ENCODE peak calls at places on chromosomes 1 and 21, in six cellular contexts. H, T, Q, N, B and Y are unnamed samples.
A peak's percentile ranks its signal among the peaks of the same experiment; 100 is the strongest.

GRCh38 chr1:52237430-52237829 is 95.5 kb downstream of the ZFYVE9 start:
- DNase-seq in H (no peak), T (no peak), Q (no peak), N (no peak), B (no peak), Y (no peak)

GRCh38 chr1:107626075-107626796 is 338.7 kb downstream of the VAV3 start:
- DNase-seq in H (no peak), T (no peak), Q (no peak), N (no peak), B (no peak), Y (no peak)

GRCh38 chr1:113945329-113945728 is 16.2 kb downstream of the HIPK1 start:
- DNase-seq in H (no peak), T (no peak), Q (no peak), N (no peak), B (no peak), Y (no peak)

GRCh38 chr1:171226757-171227370 is 21.4 kb upstream of the FMO1 start:
- DNase-seq in H (no peak), T (peak; percentile 30), Q (no peak), N (no peak), B (no peak), Y (peak; percentile 49)

GRCh38 chr1:8482844-8483436 is 165.0 kb downstream of the SLC45A1 start:
- DNase-seq in H (no peak), T (no peak), Q (no peak), N (no peak), B (no peak), Y (no peak)

GRCh38 chr1:66248746-66249145 is 285.2 kb upstream of the SGIP1 start:
- DNase-seq in H (no peak), T (no peak), Q (no peak), N (no peak), B (no peak), Y (no peak)

GRCh38 chr1:235503333-235504121 is 725 bp downstream of the B3GALNT2 start:
- DNase-seq in H (no peak), T (peak; percentile 82), Q (peak; percentile 44), N (peak; percentile 57), B (peak; percentile 76), Y (peak; percentile 71)

GRCh38 chr21:32413697-32414578 is 1.4 kb downstream of the EVA1C start:
- DNase-seq in H (no peak), T (no peak), Q (no peak), N (no peak), B (no peak), Y (no peak)

GRCh38 chr1:229105109-229105508 is 165.8 kb upstream of the RAB4A start:
- DNase-seq in H (no peak), T (no peak), Q (no peak), N (no peak), B (no peak), Y (peak; percentile 66)

GRCh38 chr1:20732071-20732587 is 374 bp downstream of the SH2D5 start:
- DNase-seq in H (no peak), T (peak; percentile 84), Q (peak; percentile 64), N (peak; percentile 52), B (no peak), Y (no peak)

GRCh38 chr1:203672354-203672753 is 45.7 kb downstream of the ATP2B4 start:
- DNase-seq in H (no peak), T (peak; percentile 91), Q (no peak), N (no peak), B (peak; percentile 71), Y (peak; percentile 75)

GRCh38 chr1:68495968-68496679 is 758 bp downstream of the DEPDC1 start:
- DNase-seq in H (no peak), T (no peak), Q (no peak), N (no peak), B (no peak), Y (no peak)

GRCh38 chr1:198677027-198677426 is 38.2 kb downstream of the PTPRC start:
- DNase-seq in H (no peak), T (no peak), Q (no peak), N (no peak), B (no peak), Y (no peak)

GRCh38 chr1:109371271-109371739 is 26.4 kb downstream of the SORT1 start:
- DNase-seq in H (no peak), T (no peak), Q (no peak), N (no peak), B (no peak), Y (no peak)

GRCh38 chr1:32208891-32209309 is at the start of gene DCDC2B:
- DNase-seq in H (peak; percentile 83), T (peak; percentile 37), Q (no peak), N (no peak), B (peak; percentile 60), Y (no peak)

GRCh38 chr1:155305881-155306391 is 2.7 kb upstream of the FDPS start:
- DNase-seq in H (no peak), T (no peak), Q (no peak), N (no peak), B (no peak), Y (no peak)

DNA sequence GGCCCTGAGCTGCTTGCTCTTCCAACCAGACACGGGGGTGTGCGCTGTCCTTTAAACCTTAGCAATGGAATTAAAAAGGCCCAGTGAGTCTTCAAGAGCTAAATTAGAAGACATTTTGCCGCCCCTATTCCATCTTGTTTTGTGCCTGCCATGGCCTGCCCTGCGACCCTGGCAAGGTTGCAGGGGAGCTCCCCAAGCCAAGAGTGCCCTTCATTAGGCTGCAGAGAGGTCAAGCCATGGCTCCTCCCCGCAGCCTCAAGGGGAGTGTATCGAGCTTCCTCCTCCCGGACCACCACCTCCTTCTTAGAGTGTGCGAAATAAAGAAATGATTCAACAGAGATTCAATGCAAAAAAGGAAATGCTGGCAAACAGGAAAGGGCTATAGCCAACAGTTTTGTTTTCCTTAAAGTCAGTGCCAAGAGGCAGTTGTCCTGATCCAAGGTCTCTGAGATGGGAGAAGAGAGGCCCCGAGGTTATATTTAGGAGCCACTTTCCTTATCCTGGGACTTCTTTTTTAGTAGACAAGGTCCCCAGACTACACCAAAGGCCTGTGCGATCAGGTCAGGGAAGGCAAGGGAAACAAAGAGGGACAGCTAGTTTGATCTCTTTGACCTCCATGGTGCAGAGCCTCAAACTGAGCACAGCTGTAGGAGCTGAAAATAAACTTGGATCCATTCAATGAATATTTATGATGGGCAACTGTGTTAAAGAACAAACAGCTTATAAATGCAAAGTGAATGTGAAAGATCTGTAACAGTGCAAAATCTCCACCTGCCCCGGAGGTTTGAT is 256.4 kb downstream of the DYRK1A start:
- DNase-seq in H (no peak), T (peak; percentile 39), Q (no peak), N (no peak), B (no peak), Y (no peak)
- H3K9me3 ChIP-seq in H (no peaks in the 10 kb centered on the region), T (no peaks in the 10 kb centered on the region), Q (no peaks in the 10 kb centered on the region), N (no peaks in the 10 kb centered on the region), B (no peaks in the 10 kb centered on the region), Y (no peaks in the 10 kb centered on the region)

GRCh38 chr1:246513619-246514343 is 6.7 kb upstream of the SMYD3 start:
- DNase-seq in H (no peak), T (no peak), Q (no peak), N (no peak), B (no peak), Y (no peak)
- H3K9me3 ChIP-seq in H (peaks cover 33% of the 10 kb centered on the region), T (no peaks in the 10 kb centered on the region), Q (peaks cover 28% of the 10 kb centered on the region), N (peaks cover 21% of the 10 kb centered on the region), B (peaks cover 26% of the 10 kb centered on the region), Y (peaks cover 5% of the 10 kb centered on the region)

GRCh38 chr1:29603622-29604021 is 367.3 kb downstream of the PTPRU start:
- DNase-seq in H (no peak), T (no peak), Q (no peak), N (no peak), B (no peak), Y (no peak)

GRCh38 chr1:29602203-29602602 is 365.9 kb downstream of the PTPRU start:
- DNase-seq in H (no peak), T (no peak), Q (no peak), N (no peak), B (no peak), Y (no peak)

GRCh38 chr1:29607236-29607635 is 370.9 kb downstream of the PTPRU start:
- DNase-seq in H (no peak), T (no peak), Q (no peak), N (no peak), B (no peak), Y (no peak)
- H3K9me3 ChIP-seq in H (no peaks in the 10 kb centered on the region), T (no peaks in the 10 kb centered on the region), Q (no peaks in the 10 kb centered on the region), N (no peaks in the 10 kb centered on the region), B (no peaks in the 10 kb centered on the region), Y (no peaks in the 10 kb centered on the region)

DNA sequence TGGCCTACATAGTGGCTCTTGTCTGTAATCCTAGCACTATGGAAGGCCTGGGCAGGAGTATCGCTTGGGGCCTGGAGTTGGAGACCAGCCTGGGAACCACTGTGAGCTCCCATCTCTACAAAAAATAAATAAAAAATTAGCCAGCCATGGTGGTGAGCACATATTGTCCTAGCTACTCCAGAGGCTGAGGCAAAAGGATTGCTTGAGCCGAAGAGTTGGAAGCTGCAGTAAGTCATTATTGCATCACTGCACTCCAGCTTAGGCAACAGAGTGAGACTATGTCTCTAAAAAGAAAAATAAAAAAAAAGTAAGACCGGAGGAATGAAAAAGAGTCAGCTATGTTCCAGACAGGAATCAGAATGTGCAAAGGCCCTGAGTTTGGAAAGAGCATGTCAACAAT is 115.3 kb downstream of the CYYR1 start:
- DNase-seq in H (no peak), T (no peak), Q (no peak), N (no peak), B (no peak), Y (no peak)
- H3K9me3 ChIP-seq in H (no peaks in the 10 kb centered on the region), T (no peaks in the 10 kb centered on the region), Q (no peaks in the 10 kb centered on the region), N (no peaks in the 10 kb centered on the region), B (no peaks in the 10 kb centered on the region), Y (no peaks in the 10 kb centered on the region)

DNA sequence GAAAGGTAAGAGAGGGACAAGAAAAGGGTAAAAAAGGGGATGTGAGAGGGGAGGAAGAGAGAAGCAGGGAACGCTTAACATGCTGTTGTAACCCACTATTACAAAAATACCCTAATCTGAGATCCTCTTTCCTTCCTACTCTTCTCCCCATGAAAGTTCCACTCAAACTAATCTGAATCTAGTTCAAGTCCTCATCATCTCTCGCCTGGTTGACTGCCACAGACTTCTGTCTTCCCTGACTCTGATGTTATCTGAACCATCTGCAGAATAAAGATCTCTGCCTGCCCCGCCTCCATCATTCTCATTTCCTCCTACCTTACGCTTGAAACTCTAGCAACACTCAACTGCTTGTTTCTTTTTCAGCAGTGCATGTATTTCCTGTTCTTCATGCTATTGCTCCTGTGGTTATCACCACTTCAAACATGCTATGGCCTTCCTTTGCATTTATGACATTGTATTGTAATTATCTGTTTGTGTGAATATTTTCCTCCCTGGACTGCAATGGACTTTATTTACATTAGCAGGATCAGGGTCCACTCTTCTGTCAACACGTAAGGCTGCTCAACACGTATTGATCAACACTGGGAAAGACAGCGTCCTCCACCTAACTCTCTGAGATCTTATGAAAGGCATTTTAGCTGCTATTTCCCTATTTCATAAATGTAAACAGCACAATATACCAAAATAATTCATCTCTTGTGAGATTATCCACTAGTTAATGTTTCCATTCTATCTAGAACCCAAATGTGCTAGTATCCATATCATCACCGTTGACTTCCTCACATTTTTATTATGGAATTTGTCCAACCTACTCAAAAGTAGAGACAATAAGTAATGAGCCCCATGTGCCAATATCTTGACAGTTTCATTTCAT is 215.5 kb upstream of the USP25 start:
- DNase-seq in H (no peak), T (no peak), Q (peak; percentile 56), N (peak; percentile 77), B (no peak), Y (no peak)
- H3K9me3 ChIP-seq in H (no peaks in the 10 kb centered on the region), T (no peaks in the 10 kb centered on the region), Q (no peaks in the 10 kb centered on the region), N (no peaks in the 10 kb centered on the region), B (no peaks in the 10 kb centered on the region), Y (no peaks in the 10 kb centered on the region)